ENCODE peak calls at places on chromosomes 6 and 20, in six cellular contexts. U, C, M, W, F and O are unnamed samples.

GRCh38 chr6:131231886-131232285 is 96.6 kb downstream of the AKAP7 start:
- DNase-seq in W (no peak), M (no peak), C (no peak), U (no peak), F (no peak), O (no peak)

GRCh38 chr6:2327591-2327990 is 82.2 kb upstream of the GMDS start:
- DNase-seq in W (no peak), U (no peak), M (no peak), C (no peak), F (no peak), O (no peak)

GRCh38 chr6:129015721-129016120 is 132.8 kb downstream of the LAMA2 start:
- DNase-seq in U (no peak), C (no peak), W (no peak), F (no peak), M (no peak), O (no peak)

GRCh38 chr20:51876511-51876910 is 74.2 kb upstream of the SALL4 start:
- DNase-seq in U (no peak), F (no peak), W (no peak), C (no peak), M (no peak), O (no peak)

GRCh38 chr6:47810885-47811284 is 29.1 kb downstream of the OPN5 start:
- DNase-seq in U (peak; percentile 8), W (no peak), F (peak; percentile 2), M (no peak), C (no peak), O (no peak)

GRCh38 chr20:44714701-44715494 is at the start of gene CCN5:
- DNase-seq in U (no peak), W (no peak), M (peak; percentile 87), C (no peak), F (no peak), O (no peak)

GRCh38 chr6:160275511-160276003 is 16.9 kb upstream of the SLC22A2 start:
- DNase-seq in C (no peak), M (no peak), W (no peak), F (no peak), U (no peak), O (no peak)

GRCh38 chr20:61767776-61768494 is 297.7 kb downstream of the TAF4 start:
- DNase-seq in C (no peak), W (no peak), F (no peak), M (no peak), U (no peak), O (no peak)

GRCh38 chr20:5825136-5825719 is 75.0 kb downstream of the SHLD1 start:
- DNase-seq in C (no peak), M (no peak), W (no peak), U (no peak), F (no peak), O (no peak)